ENCODE peak calls at places on chromosomes 16 and 17, in ten cellular contexts. W is nucleus accumbens; V is osteocyte; D is left cardiac atrium; L is activated T-cell treated with anti-CD3 and anti-CD28 coated beads, Interleukin-2, amount 50 U/mL, for 4 hours; G is MCF 10A; X is astrocyte of the cerebellum; P is breast epithelium; U is stimulated activated CD4-positive, alpha-beta T cell treated with anti-CD3 and anti-CD28 coated beads, Interleukin-2, amount 100 ng/mL, for 4 hours; E is HFFc6. K is an unnamed sample.

GRCh38 chr17:28372203-28372944 is 880 bp downstream of the SARM1 start:
- DNase-seq in W (no peak), V (no peak), D (no peak), P (no peak), G (no peak), E (no peak), L (no peak), X (no peak), U (no peak), K (no peak)

GRCh38 chr16:89502319-89502843 is 5.8 kb upstream of the SPG7 start:
- DNase-seq in X (no peak), W (no peak), U (no peak), E (no peak), V (no peak), L (no peak), P (no peak), G (peak; percentile 51), D (no peak), K (no peak)

GRCh38 chr17:48174833-48175232 is 67.3 kb downstream of the SNX11 start:
- DNase-seq in D (no peak), L (no peak), V (no peak), U (no peak), E (no peak), G (no peak), X (no peak), W (no peak), P (no peak), K (no peak)

GRCh38 chr16:17026600-17027242 is 444.0 kb downstream of the XYLT1 start:
- DNase-seq in E (no peak), L (no peak), D (no peak), U (no peak), X (no peak), W (no peak), G (no peak), P (no peak), V (no peak), K (no peak)

GRCh38 chr17:28953444-28954118 is 2.3 kb upstream of the PHF12 start:
- DNase-seq in P (no peak), E (no peak), X (no peak), L (peak; percentile 28), V (no peak), D (peak; percentile 52), U (peak; percentile 25), W (peak; percentile 45), G (peak; percentile 48), K (no peak)

GRCh38 chr17:75589919-75590303 is 2.3 kb downstream of the MYO15B start:
- DNase-seq in U (no peak), L (no peak), E (no peak), P (no peak), D (peak; percentile 48), G (no peak), W (no peak), X (no peak), V (no peak), K (no peak)

GRCh38 chr17:49691086-49691676 is 13.3 kb upstream of the SPOP start:
- DNase-seq in G (no peak), D (peak; percentile 75), U (no peak), W (no peak), E (peak; percentile 21), P (no peak), X (no peak), V (no peak), L (no peak), K (no peak)

GRCh38 chr17:59234631-59235030 is 14.3 kb downstream of the GDPD1 start:
- DNase-seq in P (no peak), E (no peak), U (no peak), G (no peak), L (no peak), D (no peak), W (no peak), V (no peak), X (no peak), K (no peak)

GRCh38 chr16:8924214-8924613 is 39.5 kb downstream of the USP7 start:
- DNase-seq in E (no peak), W (no peak), L (no peak), G (peak; percentile 16), U (no peak), P (no peak), V (no peak), X (no peak), D (no peak), K (no peak)

GRCh38 chr17:76139801-76140660 is 1.0 kb downstream of the FOXJ1 start:
- DNase-seq in E (no peak), D (no peak), U (no peak), L (peak; percentile 44), G (no peak), P (no peak), W (no peak), V (no peak), X (no peak), K (no peak)

GRCh38 chr16:23826528-23827244 is 9.1 kb upstream of the PRKCB start:
- DNase-seq in X (no peak), L (no peak), P (no peak), E (no peak), U (no peak), D (no peak), G (no peak), V (no peak), W (no peak), K (no peak)

GRCh38 chr17:78759203-78759968 is 22.7 kb downstream of the CYTH1 start:
- DNase-seq in W (no peak), U (no peak), L (peak; percentile 46), D (peak; percentile 78), E (no peak), G (no peak), P (peak; percentile 72), X (peak; percentile 73), V (no peak), K (no peak)

GRCh38 chr17:41972571-41973411 is 6.2 kb downstream of the CNP start:
- DNase-seq in W (no peak), L (no peak), X (no peak), D (peak; percentile 56), P (peak; percentile 87), V (no peak), E (no peak), U (no peak), G (no peak), K (no peak)

GRCh38 chr17:58313815-58314705 is 14.5 kb downstream of the TSPOAP1 start:
- DNase-seq in W (no peak), G (no peak), E (no peak), U (no peak), D (no peak), P (no peak), X (no peak), V (peak; percentile 38), L (no peak), K (no peak)

GRCh38 chr16:55035037-55035436 is 104.4 kb downstream of the IRX5 start:
- DNase-seq in L (no peak), V (no peak), X (no peak), E (no peak), G (peak; percentile 64), W (no peak), P (no peak), U (no peak), D (peak; percentile 39), K (no peak)

GRCh38 chr17:77327566-77328463 is 187.0 kb downstream of the SEC14L1 start:
- DNase-seq in G (no peak), E (no peak), V (peak; percentile 73), W (no peak), U (no peak), L (no peak), P (peak; percentile 40), X (no peak), D (no peak), K (no peak)

GRCh38 chr17:15409721-15410247 is 57.6 kb downstream of the CDRT4 start:
- DNase-seq in W (no peak), G (peak; percentile 67), X (peak; percentile 93), D (peak; percentile 62), U (no peak), P (no peak), V (no peak), E (peak; percentile 94), L (no peak), K (no peak)

GRCh38 chr17:78164748-78165607 is 3.4 kb upstream of the SYNGR2 start:
- DNase-seq in W (no peak), L (no peak), E (no peak), P (no peak), U (no peak), D (no peak), V (no peak), G (no peak), X (no peak), K (no peak)

GRCh38 chr17:55750750-55751641 is at the start of gene PCTP:
- DNase-seq in X (peak; percentile 45), D (peak; percentile 97), V (peak; percentile 97), G (peak; percentile 96), E (peak; percentile 94), U (peak; percentile 75), W (peak; percentile 86), L (peak; percentile 69), P (peak; percentile 86), K (peak; percentile 65)

K was measured in esophagus squamous epithelium.